ENCODE peak calls at places on chromosome 12, in six cellular contexts. One of them, this sample, is unnamed.

GRCh38 chr12:41058266-41058665 is 129.9 kb upstream of the PDZRN4 start:
- DNase-seq in uterus: no peak
- DNase-seq in ovary: no peak
- DNase-seq in A549: no peak
- DNase-seq in adrenal gland: no peak
- DNase-seq in stomach: no peak
- DNase-seq in this sample: no peak

GRCh38 chr12:50659260-50659659 is 104.6 kb upstream of the ATF1 start:
- DNase-seq in adrenal gland: no peak
- DNase-seq in uterus: no peak
- DNase-seq in A549: no peak
- DNase-seq in ovary: no peak
- DNase-seq in stomach: no peak
- DNase-seq in this sample: no peak

GRCh38 chr12:23576372-23576771 is 373.1 kb downstream of the SOX5 start:
- DNase-seq in uterus: no peak
- DNase-seq in adrenal gland: no peak
- DNase-seq in A549: no peak
- DNase-seq in stomach: no peak
- DNase-seq in ovary: no peak
- DNase-seq in this sample: no peak

GRCh38 chr12:26318661-26319068 is 123.3 kb downstream of the SSPN start:
- DNase-seq in ovary: peak; percentile 75
- DNase-seq in A549: no peak
- DNase-seq in adrenal gland: peak; percentile 80
- DNase-seq in uterus: peak; percentile 70
- DNase-seq in stomach: no peak
- DNase-seq in this sample: peak; percentile 45

GRCh38 chr12:5246196-5246595 is 185.7 kb upstream of the NTF3 start:
- DNase-seq in ovary: no peak
- DNase-seq in A549: no peak
- DNase-seq in uterus: no peak
- DNase-seq in stomach: no peak
- DNase-seq in adrenal gland: no peak
- DNase-seq in this sample: no peak

GRCh38 chr12:101671157-101671791 is 26.2 kb upstream of the CHPT1 start:
- DNase-seq in adrenal gland: no peak
- DNase-seq in stomach: peak; percentile 38
- DNase-seq in uterus: no peak
- DNase-seq in A549: no peak
- DNase-seq in ovary: no peak
- DNase-seq in this sample: peak; percentile 23

GRCh38 chr12:79692249-79692619 is 1.5 kb upstream of the PAWR start:
- DNase-seq in uterus: no peak
- DNase-seq in ovary: no peak
- DNase-seq in adrenal gland: no peak
- DNase-seq in stomach: no peak
- DNase-seq in A549: no peak
- DNase-seq in this sample: no peak

GRCh38 chr12:108360487-108360886 is 21.4 kb upstream of the CMKLR1 start:
- DNase-seq in uterus: no peak
- DNase-seq in adrenal gland: no peak
- DNase-seq in A549: no peak
- DNase-seq in stomach: no peak
- DNase-seq in ovary: no peak
- DNase-seq in this sample: no peak

GRCh38 chr12:47014474-47014873 is 64.9 kb upstream of the PCED1B start:
- DNase-seq in adrenal gland: no peak
- DNase-seq in ovary: no peak
- DNase-seq in A549: no peak
- DNase-seq in uterus: no peak
- DNase-seq in stomach: no peak
- DNase-seq in this sample: no peak

GRCh38 chr12:2998789-2999264 is 39.6 kb downstream of the TEAD4 start:
- DNase-seq in adrenal gland: no peak
- DNase-seq in A549: no peak
- DNase-seq in uterus: peak; percentile 86
- DNase-seq in ovary: peak; percentile 47
- DNase-seq in stomach: no peak
- DNase-seq in this sample: no peak

GRCh38 chr12:4506430-4506829 is 32.3 kb upstream of the RAD51AP1 start:
- DNase-seq in ovary: no peak
- DNase-seq in uterus: no peak
- DNase-seq in stomach: no peak
- DNase-seq in adrenal gland: no peak
- DNase-seq in A549: no peak
- DNase-seq in this sample: no peak

GRCh38 chr12:132523576-132524331 is 33.8 kb downstream of the FBRSL1 start:
- DNase-seq in uterus: peak; percentile 55
- DNase-seq in ovary: peak; percentile 65
- DNase-seq in stomach: peak; percentile 79
- DNase-seq in adrenal gland: peak; percentile 73
- DNase-seq in A549: peak; percentile 92
- DNase-seq in this sample: peak; percentile 92

GRCh38 chr12:97404549-97404948 is 58.1 kb upstream of the RMST start:
- DNase-seq in stomach: peak; percentile 32
- DNase-seq in uterus: no peak
- DNase-seq in adrenal gland: peak; percentile 29
- DNase-seq in A549: peak; percentile 25
- DNase-seq in ovary: no peak
- DNase-seq in this sample: no peak

GRCh38 chr12:39161686-39162085 is 256.3 kb upstream of the CPNE8 start:
- DNase-seq in adrenal gland: no peak
- DNase-seq in uterus: no peak
- DNase-seq in stomach: no peak
- DNase-seq in A549: no peak
- DNase-seq in ovary: no peak
- DNase-seq in this sample: no peak

GRCh38 chr12:105983622-105984325 is 155.0 kb downstream of the NUAK1 start:
- DNase-seq in adrenal gland: no peak
- DNase-seq in ovary: no peak
- DNase-seq in uterus: no peak
- DNase-seq in stomach: no peak
- DNase-seq in A549: no peak
- DNase-seq in this sample: no peak

GRCh38 chr12:61781021-61781581 is 479.1 kb upstream of the USP15 start:
- DNase-seq in adrenal gland: no peak
- DNase-seq in A549: no peak
- DNase-seq in stomach: no peak
- DNase-seq in uterus: no peak
- DNase-seq in ovary: no peak
- DNase-seq in this sample: no peak

GRCh38 chr12:70876952-70877351 is 43.6 kb downstream of the PTPRR start:
- DNase-seq in uterus: no peak
- DNase-seq in adrenal gland: no peak
- DNase-seq in ovary: no peak
- DNase-seq in stomach: no peak
- DNase-seq in A549: no peak
- DNase-seq in this sample: no peak

GRCh38 chr12:75446857-75447256 is 33.7 kb upstream of the GLIPR1 start:
- DNase-seq in A549: peak; percentile 7
- DNase-seq in ovary: no peak
- DNase-seq in stomach: no peak
- DNase-seq in uterus: no peak
- DNase-seq in adrenal gland: no peak
- DNase-seq in this sample: no peak

GRCh38 chr12:97984951-97985350 is 522.3 kb downstream of the RMST start:
- DNase-seq in ovary: no peak
- DNase-seq in adrenal gland: no peak
- DNase-seq in uterus: no peak
- DNase-seq in A549: no peak
- DNase-seq in stomach: no peak
- DNase-seq in this sample: no peak

GRCh38 chr12:103680591-103681065 is 93.6 kb downstream of the STAB2 start:
- DNase-seq in uterus: peak; percentile 78
- DNase-seq in stomach: no peak
- DNase-seq in adrenal gland: peak; percentile 16
- DNase-seq in ovary: no peak
- DNase-seq in A549: no peak
- DNase-seq in this sample: no peak

GRCh38 chr12:59934486-59934885 is 338.7 kb downstream of the SLC16A7 start:
- DNase-seq in stomach: no peak
- DNase-seq in ovary: no peak
- DNase-seq in uterus: no peak
- DNase-seq in A549: no peak
- DNase-seq in adrenal gland: no peak
- DNase-seq in this sample: no peak

GRCh38 chr12:21340406-21340805 is 5.7 kb upstream of the SLCO1A2 start:
- DNase-seq in ovary: no peak
- DNase-seq in A549: no peak
- DNase-seq in adrenal gland: no peak
- DNase-seq in stomach: no peak
- DNase-seq in uterus: no peak
- DNase-seq in this sample: no peak

GRCh38 chr12:45966486-45966885 is 23.9 kb downstream of the SCAF11 start:
- DNase-seq in A549: peak; percentile 5
- DNase-seq in stomach: no peak
- DNase-seq in adrenal gland: no peak
- DNase-seq in ovary: no peak
- DNase-seq in uterus: no peak
- DNase-seq in this sample: no peak

GRCh38 chr12:78002878-78003277 is 172.2 kb downstream of the NAV3 start:
- DNase-seq in A549: no peak
- DNase-seq in stomach: no peak
- DNase-seq in adrenal gland: no peak
- DNase-seq in ovary: no peak
- DNase-seq in uterus: no peak
- DNase-seq in this sample: no peak

GRCh38 chr12:77488041-77488620 is 342.6 kb upstream of the NAV3 start:
- DNase-seq in uterus: no peak
- DNase-seq in stomach: no peak
- DNase-seq in adrenal gland: no peak
- DNase-seq in ovary: no peak
- DNase-seq in A549: no peak
- DNase-seq in this sample: no peak

GRCh38 chr12:22731231-22731630 is 106.3 kb downstream of the ETNK1 start:
- DNase-seq in ovary: no peak
- DNase-seq in uterus: no peak
- DNase-seq in adrenal gland: no peak
- DNase-seq in stomach: no peak
- DNase-seq in A549: no peak
- DNase-seq in this sample: no peak

GRCh38 chr12:15956413-15957185 is 45.5 kb downstream of the DERA start:
- DNase-seq in adrenal gland: no peak
- DNase-seq in A549: no peak
- DNase-seq in uterus: no peak
- DNase-seq in stomach: no peak
- DNase-seq in ovary: no peak
- DNase-seq in this sample: no peak

GRCh38 chr12:81284137-81284536 is 206.3 kb downstream of the ACSS3 start:
- DNase-seq in A549: no peak
- DNase-seq in ovary: no peak
- DNase-seq in stomach: no peak
- DNase-seq in uterus: no peak
- DNase-seq in adrenal gland: no peak
- DNase-seq in this sample: no peak

GRCh38 chr12:48034835-48035805 is 30.8 kb upstream of the COL2A1 start:
- DNase-seq in A549: no peak
- DNase-seq in adrenal gland: no peak
- DNase-seq in stomach: no peak
- DNase-seq in uterus: no peak
- DNase-seq in ovary: no peak
- DNase-seq in this sample: no peak

GRCh38 chr12:7155471-7156034 is 25.4 kb downstream of the CLSTN3 start:
- DNase-seq in ovary: no peak
- DNase-seq in uterus: no peak
- DNase-seq in stomach: no peak
- DNase-seq in A549: no peak
- DNase-seq in adrenal gland: no peak
- DNase-seq in this sample: no peak

DNA sequence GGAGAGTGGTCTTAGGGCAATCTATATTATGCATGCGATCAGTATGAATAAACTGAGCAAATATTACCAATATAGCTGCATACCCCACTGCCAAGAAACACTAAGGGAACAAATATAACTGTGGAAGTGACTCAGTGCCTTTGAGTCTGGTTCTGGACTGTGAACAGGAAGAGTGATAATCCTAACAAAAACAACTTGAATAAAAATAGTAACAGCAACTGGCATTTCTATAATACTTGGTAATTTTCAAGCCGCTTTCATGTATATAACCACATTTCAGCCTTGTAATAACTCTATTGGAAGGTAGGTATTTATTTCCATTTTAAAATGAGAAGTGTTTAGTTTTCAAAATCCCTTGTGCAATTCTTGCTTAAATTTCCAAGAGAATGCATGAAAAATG is 338.4 kb upstream of the TMEM132C start:
- DNase-seq in adrenal gland: no peak
- DNase-seq in uterus: no peak
- DNase-seq in stomach: no peak
- DNase-seq in ovary: no peak
- DNase-seq in A549: no peak
- DNase-seq in this sample: no peak
- H3K4me3 ChIP-seq in adrenal gland: no peak overlapping the region
- H3K4me3 ChIP-seq in uterus: no peak overlapping the region
- H3K4me3 ChIP-seq in stomach: no peak overlapping the region
- H3K4me3 ChIP-seq in ovary: no peak overlapping the region
- H3K4me3 ChIP-seq in A549: no peak overlapping the region
- H3K4me3 ChIP-seq in this sample: no peak overlapping the region

GRCh38 chr12:119770146-119770545 is 102.2 kb downstream of the PRKAB1 start:
- DNase-seq in stomach: no peak
- DNase-seq in uterus: no peak
- DNase-seq in ovary: no peak
- DNase-seq in A549: no peak
- DNase-seq in adrenal gland: no peak
- DNase-seq in this sample: no peak

GRCh38 chr12:119780786-119781434 is 96.2 kb downstream of the CIT start:
- DNase-seq in stomach: peak; percentile 78
- DNase-seq in uterus: no peak
- DNase-seq in A549: peak; percentile 64
- DNase-seq in adrenal gland: peak; percentile 69
- DNase-seq in ovary: no peak
- DNase-seq in this sample: peak; percentile 21

GRCh38 chr12:119772431-119772830 is 104.5 kb downstream of the PRKAB1 start:
- DNase-seq in ovary: no peak
- DNase-seq in adrenal gland: no peak
- DNase-seq in A549: no peak
- DNase-seq in uterus: no peak
- DNase-seq in stomach: no peak
- DNase-seq in this sample: no peak

GRCh38 chr12:119775246-119775895 is 101.7 kb downstream of the CIT start:
- DNase-seq in A549: no peak
- DNase-seq in ovary: no peak
- DNase-seq in uterus: no peak
- DNase-seq in stomach: no peak
- DNase-seq in adrenal gland: no peak
- DNase-seq in this sample: no peak
- TF ChIP-seq CTCF in A549: no peak
- TF ChIP-seq CTCF in ovary: no peak
- TF ChIP-seq CTCF in uterus: no peak
- TF ChIP-seq CTCF in stomach: no peak
- TF ChIP-seq CTCF in adrenal gland: no peak
- TF ChIP-seq CTCF in this sample: no peak

GRCh38 chr12:109462868-109463692 is 14.0 kb downstream of the KCTD10 start:
- DNase-seq in A549: no peak
- DNase-seq in adrenal gland: peak; percentile 91
- DNase-seq in stomach: peak; percentile 64
- DNase-seq in uterus: peak; percentile 91
- DNase-seq in ovary: peak; percentile 78
- DNase-seq in this sample: peak; percentile 81
- TF ChIP-seq POLR2A in A549: no peak
- TF ChIP-seq POLR2A in adrenal gland: peak; percentile 48
- TF ChIP-seq POLR2A in stomach: no peak
- TF ChIP-seq POLR2A in uterus: no peak
- TF ChIP-seq POLR2A in ovary: no peak
- TF ChIP-seq POLR2A in this sample: no peak

GRCh38 chr12:52033506-52034258 is 17.6 kb upstream of the NR4A1 start:
- DNase-seq in uterus: no peak
- DNase-seq in adrenal gland: no peak
- DNase-seq in stomach: no peak
- DNase-seq in ovary: no peak
- DNase-seq in A549: no peak
- DNase-seq in this sample: peak; percentile 89
- H3K4me3 ChIP-seq in uterus: peak overlapping the region; percentile 42
- H3K4me3 ChIP-seq in adrenal gland: peak overlapping the region; percentile 30
- H3K4me3 ChIP-seq in stomach: peak overlapping the region; percentile 24
- H3K4me3 ChIP-seq in ovary: peak overlapping the region; percentile 27
- H3K4me3 ChIP-seq in A549: peak overlapping the region; percentile 32
- H3K4me3 ChIP-seq in this sample: no peak overlapping the region